ENCODE peak calls at places on chromosomes 3 and 15, in ten cellular contexts. One of them, this sample, is unnamed.

GRCh38 chr3:71010731-71011455 is 572.6 kb downstream of the FOXP1 start:
- DNase-seq in brain microvascular endothelial cell: no peak
- DNase-seq in GM12865: peak
- DNase-seq in cardiac fibroblast: no peak
- DNase-seq in left colon: no peak
- DNase-seq in RPMI7951: no peak
- DNase-seq in astrocyte of the hippocampus: no peak
- DNase-seq in vagina: no peak
- DNase-seq in OCI-LY7: peak
- DNase-seq in neural crest cell: no peak
- DNase-seq in this sample: no peak

GRCh38 chr3:122919291-122919610 is 108.3 kb downstream of the SEMA5B start:
- DNase-seq in left colon: no peak
- DNase-seq in vagina: no peak
- DNase-seq in brain microvascular endothelial cell: no peak
- DNase-seq in OCI-LY7: no peak
- DNase-seq in astrocyte of the hippocampus: no peak
- DNase-seq in GM12865: no peak
- DNase-seq in neural crest cell: no peak
- DNase-seq in RPMI7951: no peak
- DNase-seq in cardiac fibroblast: no peak
- DNase-seq in this sample: no peak

GRCh38 chr3:52193059-52193458 is 4.9 kb upstream of the ALAS1 start:
- DNase-seq in neural crest cell: no peak
- DNase-seq in OCI-LY7: no peak
- DNase-seq in RPMI7951: peak
- DNase-seq in vagina: no peak
- DNase-seq in astrocyte of the hippocampus: no peak
- DNase-seq in left colon: no peak
- DNase-seq in brain microvascular endothelial cell: no peak
- DNase-seq in cardiac fibroblast: peak
- DNase-seq in GM12865: no peak
- DNase-seq in this sample: no peak

GRCh38 chr3:4580346-4581019 is 87.3 kb downstream of the ITPR1 start:
- DNase-seq in cardiac fibroblast: no peak
- DNase-seq in left colon: no peak
- DNase-seq in vagina: no peak
- DNase-seq in astrocyte of the hippocampus: no peak
- DNase-seq in OCI-LY7: no peak
- DNase-seq in RPMI7951: no peak
- DNase-seq in neural crest cell: no peak
- DNase-seq in GM12865: no peak
- DNase-seq in brain microvascular endothelial cell: no peak
- DNase-seq in this sample: no peak

GRCh38 chr3:22986958-22987357 is 216.2 kb upstream of the UBE2E2 start:
- DNase-seq in astrocyte of the hippocampus: no peak
- DNase-seq in vagina: no peak
- DNase-seq in RPMI7951: no peak
- DNase-seq in neural crest cell: no peak
- DNase-seq in left colon: no peak
- DNase-seq in brain microvascular endothelial cell: no peak
- DNase-seq in cardiac fibroblast: no peak
- DNase-seq in GM12865: no peak
- DNase-seq in OCI-LY7: no peak
- DNase-seq in this sample: no peak

GRCh38 chr15:55884223-55884622 is 109.2 kb downstream of the NEDD4 start:
- DNase-seq in left colon: no peak
- DNase-seq in neural crest cell: no peak
- DNase-seq in OCI-LY7: no peak
- DNase-seq in RPMI7951: no peak
- DNase-seq in vagina: no peak
- DNase-seq in GM12865: no peak
- DNase-seq in astrocyte of the hippocampus: peak
- DNase-seq in brain microvascular endothelial cell: no peak
- DNase-seq in cardiac fibroblast: peak
- DNase-seq in this sample: no peak

GRCh38 chr15:83018477-83018876 is 7.0 kb upstream of the C15orf40 start:
- DNase-seq in cardiac fibroblast: no peak
- DNase-seq in astrocyte of the hippocampus: no peak
- DNase-seq in vagina: no peak
- DNase-seq in RPMI7951: no peak
- DNase-seq in OCI-LY7: no peak
- DNase-seq in left colon: no peak
- DNase-seq in GM12865: no peak
- DNase-seq in neural crest cell: no peak
- DNase-seq in brain microvascular endothelial cell: no peak
- DNase-seq in this sample: no peak

GRCh38 chr3:124607163-124607562 is 123.1 kb upstream of the UMPS start:
- DNase-seq in neural crest cell: no peak
- DNase-seq in vagina: no peak
- DNase-seq in left colon: no peak
- DNase-seq in cardiac fibroblast: peak
- DNase-seq in brain microvascular endothelial cell: peak
- DNase-seq in RPMI7951: peak
- DNase-seq in astrocyte of the hippocampus: peak
- DNase-seq in GM12865: no peak
- DNase-seq in OCI-LY7: no peak
- DNase-seq in this sample: no peak

GRCh38 chr3:108472011-108472591 is 38.3 kb downstream of the MYH15 start:
- DNase-seq in astrocyte of the hippocampus: peak
- DNase-seq in neural crest cell: no peak
- DNase-seq in RPMI7951: peak
- DNase-seq in vagina: no peak
- DNase-seq in GM12865: no peak
- DNase-seq in left colon: no peak
- DNase-seq in OCI-LY7: no peak
- DNase-seq in cardiac fibroblast: peak
- DNase-seq in brain microvascular endothelial cell: peak
- DNase-seq in this sample: no peak

GRCh38 chr3:112086857-112087524 is 802 bp downstream of the C3orf52 start:
- DNase-seq in brain microvascular endothelial cell: no peak
- DNase-seq in astrocyte of the hippocampus: peak
- DNase-seq in vagina: no peak
- DNase-seq in RPMI7951: peak
- DNase-seq in GM12865: no peak
- DNase-seq in left colon: no peak
- DNase-seq in OCI-LY7: no peak
- DNase-seq in neural crest cell: no peak
- DNase-seq in cardiac fibroblast: peak
- DNase-seq in this sample: no peak

GRCh38 chr3:194130211-194130610 is 5.7 kb upstream of the HES1 start:
- DNase-seq in cardiac fibroblast: no peak
- DNase-seq in neural crest cell: no peak
- DNase-seq in astrocyte of the hippocampus: peak
- DNase-seq in OCI-LY7: no peak
- DNase-seq in vagina: no peak
- DNase-seq in left colon: no peak
- DNase-seq in RPMI7951: no peak
- DNase-seq in brain microvascular endothelial cell: no peak
- DNase-seq in GM12865: no peak
- DNase-seq in this sample: no peak

GRCh38 chr3:187150599-187150998 is 11.3 kb upstream of the RPL39L start:
- DNase-seq in left colon: peak
- DNase-seq in astrocyte of the hippocampus: no peak
- DNase-seq in brain microvascular endothelial cell: no peak
- DNase-seq in GM12865: peak
- DNase-seq in vagina: no peak
- DNase-seq in RPMI7951: no peak
- DNase-seq in OCI-LY7: peak
- DNase-seq in cardiac fibroblast: no peak
- DNase-seq in neural crest cell: peak
- DNase-seq in this sample: no peak

GRCh38 chr15:31163769-31164572 is 62.4 kb upstream of the TRPM1 start:
- DNase-seq in cardiac fibroblast: no peak
- DNase-seq in vagina: no peak
- DNase-seq in brain microvascular endothelial cell: no peak
- DNase-seq in neural crest cell: no peak
- DNase-seq in RPMI7951: no peak
- DNase-seq in GM12865: no peak
- DNase-seq in OCI-LY7: no peak
- DNase-seq in left colon: no peak
- DNase-seq in astrocyte of the hippocampus: peak
- DNase-seq in this sample: no peak

GRCh38 chr3:103127737-103128136 is 692.9 kb downstream of the ZPLD1 start:
- DNase-seq in vagina: no peak
- DNase-seq in brain microvascular endothelial cell: no peak
- DNase-seq in RPMI7951: no peak
- DNase-seq in neural crest cell: no peak
- DNase-seq in cardiac fibroblast: no peak
- DNase-seq in GM12865: peak
- DNase-seq in astrocyte of the hippocampus: peak
- DNase-seq in left colon: no peak
- DNase-seq in OCI-LY7: no peak
- DNase-seq in this sample: no peak

GRCh38 chr15:47934342-47934741 is 186.4 kb upstream of the SLC24A5 start:
- DNase-seq in brain microvascular endothelial cell: no peak
- DNase-seq in vagina: no peak
- DNase-seq in GM12865: no peak
- DNase-seq in cardiac fibroblast: no peak
- DNase-seq in RPMI7951: no peak
- DNase-seq in OCI-LY7: no peak
- DNase-seq in neural crest cell: no peak
- DNase-seq in left colon: no peak
- DNase-seq in astrocyte of the hippocampus: no peak
- DNase-seq in this sample: no peak

GRCh38 chr3:137525471-137525870 is 238.6 kb upstream of the SOX14 start:
- DNase-seq in GM12865: no peak
- DNase-seq in astrocyte of the hippocampus: no peak
- DNase-seq in brain microvascular endothelial cell: no peak
- DNase-seq in RPMI7951: no peak
- DNase-seq in left colon: no peak
- DNase-seq in OCI-LY7: no peak
- DNase-seq in neural crest cell: no peak
- DNase-seq in vagina: no peak
- DNase-seq in cardiac fibroblast: no peak
- DNase-seq in this sample: no peak

GRCh38 chr3:159796744-159797143 is 191.9 kb upstream of the IL12A start:
- DNase-seq in brain microvascular endothelial cell: peak
- DNase-seq in neural crest cell: no peak
- DNase-seq in vagina: no peak
- DNase-seq in RPMI7951: peak
- DNase-seq in GM12865: no peak
- DNase-seq in left colon: no peak
- DNase-seq in cardiac fibroblast: peak
- DNase-seq in OCI-LY7: no peak
- DNase-seq in astrocyte of the hippocampus: peak
- DNase-seq in this sample: no peak

GRCh38 chr15:29600262-29600661 is 222.0 kb downstream of the TJP1 start:
- DNase-seq in left colon: no peak
- DNase-seq in cardiac fibroblast: no peak
- DNase-seq in neural crest cell: no peak
- DNase-seq in GM12865: no peak
- DNase-seq in astrocyte of the hippocampus: no peak
- DNase-seq in brain microvascular endothelial cell: no peak
- DNase-seq in OCI-LY7: no peak
- DNase-seq in RPMI7951: no peak
- DNase-seq in vagina: no peak
- DNase-seq in this sample: no peak